ENCODE peak calls at places on chromosomes 6 and 20, in four cellular contexts. M, O, V and A are unnamed samples.

GRCh38 chr6:147167009-147167408 is 37.2 kb upstream of the STXBP5 start:
- DNase-seq in M (no peak), O (no peak), V (no peak), A (no peak)

GRCh38 chr6:41286544-41287346 is at the start of gene TREM1:
- DNase-seq in M (peak), O (no peak), V (peak), A (no peak)

GRCh38 chr20:62066983-62067433 is 1.3 kb upstream of the TAF4 start:
- DNase-seq in M (no peak), O (no peak), V (no peak), A (no peak)

GRCh38 chr20:58040447-58041290 is 187.8 kb downstream of the ANKRD60 start:
- DNase-seq in M (no peak), O (no peak), V (no peak), A (no peak)

GRCh38 chr6:84050408-84050807 is 16.8 kb downstream of the MRAP2 start:
- DNase-seq in M (no peak), O (no peak), V (no peak), A (no peak)

GRCh38 chr6:90758741-90759140 is 171.9 kb upstream of the MAP3K7 start:
- DNase-seq in M (no peak), O (no peak), V (no peak), A (no peak)

GRCh38 chr6:158374020-158374419 is 61.8 kb downstream of the TULP4 start:
- DNase-seq in M (no peak), O (no peak), V (no peak), A (no peak)

GRCh38 chr6:129175066-129175465 is 292.1 kb downstream of the LAMA2 start:
- DNase-seq in M (no peak), O (no peak), V (no peak), A (no peak)

GRCh38 chr6:73657201-73657600 is 3.4 kb upstream of the SLC17A5 start:
- DNase-seq in M (no peak), O (no peak), V (no peak), A (no peak)

GRCh38 chr6:17057322-17057721 is 44.5 kb upstream of the STMND1 start:
- DNase-seq in M (no peak), O (no peak), V (no peak), A (no peak)

GRCh38 chr20:47674686-47675085 is 110.6 kb downstream of the SULF2 start:
- DNase-seq in M (no peak), O (no peak), V (no peak), A (no peak)

GRCh38 chr6:219641-220198 is 72.6 kb upstream of the DUSP22 start:
- DNase-seq in M (no peak), O (no peak), V (peak), A (no peak)

GRCh38 chr6:7112741-7113313 is 5.1 kb downstream of the RREB1 start:
- DNase-seq in M (no peak), O (peak), V (peak), A (peak)

GRCh38 chr20:44166477-44166876 is 20.5 kb downstream of the JPH2 start:
- DNase-seq in M (no peak), O (no peak), V (peak), A (no peak)

GRCh38 chr20:33796263-33796906 is 14.8 kb upstream of the CHMP4B start:
- DNase-seq in M (no peak), O (no peak), V (no peak), A (no peak)

GRCh38 chr6:147509900-147510299 is 1.4 kb downstream of the SAMD5 start:
- DNase-seq in M (no peak), O (no peak), V (no peak), A (no peak)

GRCh38 chr20:43909720-43910119 is 4.9 kb upstream of the TOX2 start:
- DNase-seq in M (no peak), O (no peak), V (no peak), A (no peak)

GRCh38 chr6:70391513-70391912 is 21.8 kb upstream of the FAM135A start:
- DNase-seq in M (no peak), O (no peak), V (no peak), A (no peak)

GRCh38 chr6:36029464-36029863 is 1.9 kb downstream of the MAPK14 start:
- DNase-seq in M (no peak), O (no peak), V (no peak), A (no peak)

GRCh38 chr20:47456952-47457724 is 44.5 kb upstream of the NCOA3 start:
- DNase-seq in M (no peak), O (no peak), V (no peak), A (no peak)

GRCh38 chr6:7939186-7939863 is 28.7 kb upstream of the TXNDC5 start:
- DNase-seq in M (no peak), O (no peak), V (no peak), A (no peak)

GRCh38 chr20:44247131-44247571 is at the start of gene GDAP1L1:
- DNase-seq in M (no peak), O (no peak), V (no peak), A (no peak)

GRCh38 chr6:158599635-158600034 is 39.7 kb downstream of the TMEM181 start:
- DNase-seq in M (no peak), O (no peak), V (no peak), A (no peak)

GRCh38 chr20:49759266-49759950 is 45.7 kb upstream of the B4GALT5 start:
- DNase-seq in M (no peak), O (no peak), V (no peak), A (no peak)

GRCh38 chr6:17167327-17167979 is 65.6 kb downstream of the STMND1 start:
- DNase-seq in M (peak), O (no peak), V (peak), A (no peak)

GRCh38 chr6:21438986-21439352 is 154.6 kb upstream of the SOX4 start:
- DNase-seq in M (no peak), O (no peak), V (no peak), A (no peak)

GRCh38 chr6:84033523-84034451 is at the start of gene MRAP2:
- DNase-seq in M (no peak), O (no peak), V (peak), A (no peak)

GRCh38 chr6:136723780-136724179 is 68.5 kb downstream of the MAP3K5 start:
- DNase-seq in M (no peak), O (peak), V (no peak), A (peak)

GRCh38 chr6:31814677-31815024 is 432 bp downstream of the HSPA1L start:
- DNase-seq in M (peak), O (peak), V (peak), A (peak)

GRCh38 chr6:128631031-128631430 is 110.6 kb upstream of the PTPRK start:
- DNase-seq in M (no peak), O (no peak), V (no peak), A (no peak)